ENCODE peak calls at places on chromosomes 13 and 19, in six cellular contexts. J is fibroblast of lung, C is PC-3, V is GM23338, U is GM23248, D is hepatocyte. O is an unnamed sample.

GRCh38 chr13:19888799-19889198 is 25.4 kb upstream of the ZMYM5 start:
- DNase-seq in J (peak; percentile 50), C (peak; percentile 62), V (no peak), U (peak; percentile 40), D (no peak), O (peak; percentile 43)

GRCh38 chr13:51689597-51689996 is 105.3 kb downstream of the WDFY2 start:
- DNase-seq in J (no peak), C (no peak), V (no peak), U (no peak), D (no peak), O (no peak)

GRCh38 chr13:26896986-26897668 is 136.5 kb upstream of the GPR12 start:
- DNase-seq in J (no peak), C (no peak), V (no peak), U (no peak), D (no peak), O (peak; percentile 11)

GRCh38 chr19:35512831-35513230 is 618 bp downstream of the DMKN start:
- DNase-seq in J (no peak), C (no peak), V (no peak), U (no peak), D (no peak), O (no peak)

GRCh38 chr19:2841858-2842574 is 741 bp downstream of the ZNF555 start:
- DNase-seq in J (no peak), C (no peak), V (peak; percentile 13), U (peak; percentile 45), D (peak; percentile 45), O (no peak)

GRCh38 chr19:41001243-41001971 is 10.3 kb downstream of the CYP2B6 start:
- DNase-seq in J (no peak), C (peak; percentile 23), V (peak; percentile 64), U (no peak), D (no peak), O (peak; percentile 7)

GRCh38 chr13:71522976-71523517 is 344.0 kb downstream of the DACH1 start:
- DNase-seq in J (no peak), C (no peak), V (no peak), U (no peak), D (no peak), O (no peak)

GRCh38 chr19:8155318-8155717 is 5.9 kb upstream of the FBN3 start:
- DNase-seq in J (no peak), C (no peak), V (no peak), U (no peak), D (no peak), O (no peak)

GRCh38 chr13:48647625-48648024 is 6.1 kb upstream of the CYSLTR2 start:
- DNase-seq in J (no peak), C (no peak), V (no peak), U (no peak), D (no peak), O (no peak)

GRCh38 chr13:40618581-40619478 is 47.6 kb downstream of the FOXO1 start:
- DNase-seq in J (no peak), C (no peak), V (no peak), U (no peak), D (no peak), O (no peak)

GRCh38 chr19:47682939-47683338 is 30.3 kb upstream of the EHD2 start:
- DNase-seq in J (no peak), C (no peak), V (no peak), U (peak; percentile 13), D (no peak), O (no peak)

GRCh38 chr13:54241719-54242118 is 1213.1 kb downstream of the OLFM4 start:
- DNase-seq in J (no peak), C (no peak), V (no peak), U (no peak), D (peak; percentile 37), O (peak; percentile 42)

GRCh38 chr19:13220847-13221246 is 70.6 kb downstream of the IER2 start:
- DNase-seq in J (no peak), C (no peak), V (no peak), U (no peak), D (no peak), O (no peak)

GRCh38 chr13:96080676-96081075 is 9.2 kb upstream of the HS6ST3 start:
- DNase-seq in J (no peak), C (no peak), V (no peak), U (no peak), D (no peak), O (no peak)
- H3K4me3 ChIP-seq in J (no peak overlapping the region), C (no peak overlapping the region), V (no peak overlapping the region), U (no peak overlapping the region), D (no peak overlapping the region), O (no peak overlapping the region)

GRCh38 chr13:27918918-27919255 is 913 bp upstream of the PDX1 start:
- DNase-seq in J (no peak), C (no peak), V (peak; percentile 17), U (no peak), D (no peak), O (no peak)

GRCh38 chr13:27919934-27920676 is at the start of gene PDX1:
- DNase-seq in J (no peak), C (peak; percentile 37), V (peak; percentile 83), U (peak; percentile 28), D (peak; percentile 77), O (peak; percentile 46)

GRCh38 chr13:27917121-27917947 is 2.5 kb upstream of the PDX1 start:
- DNase-seq in J (no peak), C (no peak), V (peak; percentile 67), U (no peak), D (no peak), O (no peak)

GRCh38 chr13:27919299-27919933 is 384 bp upstream of the PDX1 start:
- DNase-seq in J (no peak), C (no peak), V (no peak), U (no peak), D (no peak), O (no peak)

DNA sequence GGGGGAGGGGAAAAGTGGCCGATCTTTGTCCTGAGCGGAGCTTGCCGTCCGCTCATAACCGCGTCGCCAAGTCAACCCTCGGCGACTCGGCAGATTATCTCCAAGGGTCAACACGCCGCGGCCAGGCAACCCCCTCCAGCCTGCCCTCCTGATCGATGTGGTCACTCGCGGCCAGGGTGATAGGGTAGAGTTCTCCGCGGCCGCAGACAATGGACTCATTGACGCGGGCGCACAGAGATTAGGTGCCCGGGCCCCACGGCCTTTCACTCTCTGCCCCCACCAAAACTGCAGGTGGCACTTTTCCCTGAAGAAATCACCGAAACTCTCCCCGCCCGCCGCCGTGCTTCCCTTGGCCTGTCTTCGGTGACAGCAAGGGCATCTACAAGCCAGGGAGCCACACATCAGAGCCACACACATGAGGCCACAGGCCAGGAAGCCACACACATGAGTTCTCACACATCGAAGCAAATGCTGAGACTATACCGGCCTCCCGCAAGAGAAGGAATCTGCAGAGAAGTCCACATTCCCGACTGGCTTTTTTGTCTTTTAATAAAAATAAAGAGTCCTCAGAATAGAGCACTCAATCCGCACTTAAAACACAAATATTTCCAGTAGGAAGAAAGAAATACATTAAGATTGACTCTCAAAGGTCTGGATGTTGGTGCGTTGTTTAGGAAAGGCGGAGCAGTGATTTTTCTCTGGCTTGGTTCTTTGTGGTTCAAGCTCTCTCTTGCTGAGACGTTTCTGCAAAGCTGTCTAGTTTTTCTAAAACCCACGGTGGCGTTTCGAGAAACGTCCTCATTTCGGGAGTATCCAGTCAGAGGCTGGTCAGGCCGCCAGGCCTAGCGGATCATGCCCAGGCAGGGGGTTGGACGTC is 1.5 kb upstream of the PDX1 start:
- DNase-seq in J (no peak), C (no peak), V (peak; percentile 35), U (no peak), D (no peak), O (no peak)
- TF ChIP-seq EZH2 in J (peak; percentile 82), C (no peak), V (peak; percentile 100), U (no peak), D (peak; percentile 94), O (peak; percentile 69)

DNA sequence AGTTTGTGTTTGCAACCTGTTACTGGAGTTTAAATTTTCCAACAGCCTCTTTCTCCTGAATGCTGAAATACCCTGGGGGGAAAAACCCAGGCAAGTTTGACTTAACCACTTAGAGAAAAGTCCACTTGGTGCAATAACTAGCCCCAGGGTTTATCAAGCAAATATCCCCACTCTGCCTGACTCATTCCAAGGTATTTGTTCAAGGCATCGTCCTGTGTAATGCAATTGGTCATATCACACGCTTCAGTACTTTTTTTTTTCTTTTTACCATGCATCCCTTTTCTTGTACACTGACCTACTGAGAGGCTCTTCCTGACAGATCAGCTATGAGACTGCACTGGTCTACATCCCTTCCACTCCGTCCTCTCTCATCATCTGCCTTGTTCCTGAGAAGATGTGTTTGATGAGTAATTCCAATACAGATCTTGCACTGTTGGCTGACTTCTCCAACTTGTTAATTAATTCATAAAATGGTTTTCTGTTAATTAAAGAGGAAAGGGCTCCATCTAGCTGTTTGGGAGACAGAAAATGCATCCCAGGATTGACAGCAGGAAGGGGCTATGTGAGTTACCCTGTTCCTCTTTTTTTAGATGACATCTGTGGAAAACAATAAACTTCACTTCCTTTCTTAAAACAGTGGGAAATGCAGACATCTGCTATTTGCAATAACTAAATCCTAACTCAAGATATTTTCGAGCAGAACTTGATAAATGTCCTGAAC is 212.6 kb upstream of the IRS2 start:
- DNase-seq in J (peak; percentile 63), C (peak; percentile 97), V (no peak), U (peak; percentile 84), D (peak; percentile 72), O (peak; percentile 16)
- H3K27ac ChIP-seq in J (no peak overlapping the region), C (peak overlapping the region; percentile 74), V (no peak overlapping the region), U (no peak overlapping the region), D (peak overlapping the region; percentile 23), O (no peak overlapping the region)

GRCh38 chr19:1757468-1758230 is 4.3 kb downstream of the ONECUT3 start:
- DNase-seq in J (no peak), C (no peak), V (no peak), U (no peak), D (no peak), O (no peak)
- H3K4me3 ChIP-seq in J (no peak overlapping the region), C (peak overlapping the region; percentile 60), V (peak overlapping the region; percentile 37), U (no peak overlapping the region), D (no peak overlapping the region), O (no peak overlapping the region)

DNA sequence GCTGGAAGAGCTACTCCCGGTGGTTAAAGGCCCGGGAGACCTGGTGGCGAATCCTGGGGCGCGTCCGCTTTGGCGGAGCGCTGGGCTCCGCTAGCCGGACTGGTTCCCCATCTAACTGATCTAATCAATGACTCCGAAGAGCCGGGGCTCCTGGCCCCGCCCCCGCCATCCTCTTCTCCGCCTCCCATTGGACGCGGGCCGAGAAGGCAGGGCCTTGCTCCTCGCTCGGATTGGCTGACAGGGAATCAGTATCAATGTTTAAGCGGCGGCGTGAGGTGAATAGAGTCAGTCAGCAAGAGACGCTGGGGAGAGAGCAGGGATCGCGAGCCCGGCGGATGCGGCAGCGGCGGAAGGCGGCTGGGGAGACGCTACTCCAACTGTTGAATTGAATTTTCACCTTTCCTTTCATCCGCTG is 1.7 kb upstream of the PCDH17 start:
- DNase-seq in J (peak; percentile 93), C (peak; percentile 23), V (peak; percentile 99), U (peak; percentile 67), D (peak; percentile 94), O (peak; percentile 99)
- TF ChIP-seq EZH2 in J (peak; percentile 33), C (no peak), V (no peak), U (no peak), D (no peak), O (no peak)

GRCh38 chr19:49637865-49638350 is 2.0 kb downstream of the RRAS start:
- DNase-seq in J (peak; percentile 75), C (peak; percentile 87), V (peak; percentile 71), U (peak; percentile 88), D (peak; percentile 71), O (peak; percentile 81)
- H3K27ac ChIP-seq in J (peak overlapping the region; percentile 75), C (peak overlapping the region; percentile 50), V (no peak overlapping the region), U (peak overlapping the region; percentile 88), D (peak overlapping the region; percentile 81), O (peak overlapping the region; percentile 70)

DNA sequence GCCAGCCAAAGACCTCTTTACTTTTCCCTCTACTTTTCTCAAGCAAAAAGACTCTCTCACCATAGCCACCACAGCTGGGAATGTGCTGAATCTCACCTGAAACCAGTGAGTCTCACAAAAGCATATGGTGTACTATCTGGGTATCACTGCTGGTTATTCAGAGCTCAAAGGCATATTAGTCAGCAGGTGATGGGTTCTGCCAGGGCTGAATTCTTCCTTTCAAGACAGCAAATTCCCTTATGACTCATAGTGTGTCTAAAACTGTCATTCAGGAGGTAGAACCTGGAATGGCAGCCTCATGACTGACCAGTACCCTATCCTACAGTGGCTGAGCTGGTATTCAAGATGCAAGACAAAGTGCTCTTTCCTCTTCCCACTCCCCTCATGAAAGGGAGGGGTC is 2859.1 kb downstream of the PCDH9 start:
- DNase-seq in J (no peak), C (peak; percentile 84), V (no peak), U (no peak), D (no peak), O (no peak)
- H3K4me3 ChIP-seq in J (no peak overlapping the region), C (no peak overlapping the region), V (no peak overlapping the region), U (no peak overlapping the region), D (no peak overlapping the region), O (no peak overlapping the region)